ENCODE peak calls at places on chromosomes 6 and 20, in five cellular contexts. X, W, N, Q and A are unnamed samples. For H3K27me3 and H3K36me3, the result is how much of the 10 kb centered on the place peaks cover.

GRCh38 chr6:45678063-45678620 is 300.4 kb upstream of the SUPT3H start:
- DNase-seq in Q (no peak), N (no peak), W (no peak), X (no peak), A (no peak)

GRCh38 chr6:79079425-79080130 is 1.5 kb upstream of the PHIP start:
- DNase-seq in X (no peak), N (peak), W (no peak), Q (no peak), A (no peak)

GRCh38 chr20:3981132-3981452 is 34.3 kb downstream of the RNF24 start:
- DNase-seq in X (no peak), W (no peak), N (no peak), Q (no peak), A (no peak)

GRCh38 chr20:22352019-22352418 is 232.4 kb downstream of the FOXA2 start:
- DNase-seq in X (no peak), W (no peak), Q (no peak), N (no peak), A (no peak)

GRCh38 chr20:48721324-48722001 is 106.3 kb downstream of the PREX1 start:
- DNase-seq in X (no peak), Q (no peak), N (no peak), W (no peak), A (no peak)

GRCh38 chr20:37395921-37396519 is 50.1 kb downstream of the SRC start:
- DNase-seq in N (peak), W (no peak), X (no peak), Q (no peak), A (no peak)

GRCh38 chr6:153602387-153602786 is 436.7 kb upstream of the OPRM1 start:
- DNase-seq in X (no peak), W (no peak), Q (no peak), N (no peak), A (no peak)

GRCh38 chr20:17529586-17529985 is 1.6 kb downstream of the BFSP1 start:
- DNase-seq in Q (no peak), N (no peak), W (no peak), X (no peak), A (no peak)

GRCh38 chr6:151379933-151380847 is 11.2 kb downstream of the ZBTB2 start:
- DNase-seq in W (no peak), Q (no peak), X (no peak), N (peak), A (no peak)

GRCh38 chr6:115891704-115892225 is 168.9 kb downstream of the FRK start:
- DNase-seq in N (no peak), X (no peak), Q (no peak), W (no peak), A (no peak)

GRCh38 chr6:115885636-115886366 is 174.9 kb downstream of the FRK start:
- DNase-seq in Q (no peak), W (no peak), N (no peak), X (no peak), A (no peak)

GRCh38 chr6:115891111-115891669 is 169.5 kb downstream of the FRK start:
- DNase-seq in W (no peak), X (no peak), Q (no peak), N (no peak), A (peak)

GRCh38 chr6:115890238-115890637 is 170.5 kb downstream of the FRK start:
- DNase-seq in X (no peak), Q (no peak), N (no peak), W (no peak), A (no peak)

GRCh38 chr6:115887887-115888286 is 172.8 kb downstream of the FRK start:
- DNase-seq in X (no peak), W (no peak), Q (no peak), N (no peak), A (no peak)
- H3K4me3 ChIP-seq in X (no peak), W (no peak), Q (no peak), N (no peak), A (no peak)

DNA sequence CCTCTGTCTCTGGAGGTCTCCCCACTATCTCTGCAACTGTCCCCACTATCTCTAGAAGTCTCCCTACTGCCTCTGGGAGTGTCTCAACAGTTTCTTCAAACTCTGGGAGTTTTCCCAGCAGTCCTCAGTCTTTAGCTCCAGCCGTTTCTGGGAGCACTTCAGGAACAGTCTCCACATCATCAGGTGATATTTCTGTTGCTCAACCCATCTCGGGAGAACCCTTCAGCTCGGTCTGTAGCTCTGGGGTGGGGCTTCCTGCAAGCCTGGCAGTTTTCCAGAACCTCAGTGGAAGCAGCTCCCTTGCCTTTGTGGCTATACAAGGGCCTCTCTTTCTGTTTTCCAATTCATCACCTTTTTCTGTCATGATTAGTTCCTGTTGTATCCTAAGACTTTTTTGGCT is 3.0 kb upstream of the SFTA2 start:
- DNase-seq in X (no peak), N (peak), W (no peak), Q (no peak), A (no peak)
- H3K27me3 ChIP-seq in X (under half), N (under half), W (under half), Q (under half), A (under half)

DNA sequence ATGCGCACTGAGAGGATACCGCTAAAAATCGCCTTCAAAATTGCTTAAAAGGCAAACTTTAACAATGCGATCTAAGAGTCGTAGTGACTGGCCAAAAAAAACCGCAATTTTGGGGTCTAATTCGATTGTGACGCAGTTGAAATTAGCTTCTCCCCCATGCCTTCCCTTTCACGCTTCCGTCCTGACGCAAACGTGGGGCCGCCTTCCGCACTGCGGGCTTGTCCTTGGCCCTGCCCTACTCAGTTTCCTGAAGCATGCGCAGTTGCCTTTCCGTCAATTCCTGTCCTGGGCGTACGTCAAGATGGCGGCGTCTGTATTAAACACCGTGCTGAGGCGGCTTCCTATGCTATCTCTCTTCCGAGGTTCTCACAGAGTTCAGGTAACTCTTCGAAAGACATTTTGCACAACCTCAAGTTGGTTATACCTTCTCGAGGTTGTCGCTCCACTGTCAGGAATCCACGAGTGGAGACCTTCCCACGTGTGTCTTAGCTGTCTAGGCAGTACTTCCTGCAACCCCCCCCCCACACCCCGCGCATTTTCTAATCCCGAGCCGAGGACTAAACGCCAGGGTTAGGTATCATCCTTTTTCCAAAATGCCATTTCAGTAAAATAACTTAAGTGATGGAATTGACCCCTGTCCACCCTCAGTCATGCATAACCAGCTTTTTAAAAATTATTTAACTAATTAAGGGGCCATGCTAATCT is at the start of gene MRPS18B:
- DNase-seq in X (peak), W (peak), Q (peak), N (peak), A (peak)
- H3K36me3 ChIP-seq in X (under half), W (half or more), Q (under half), N (under half), A (under half)

DNA sequence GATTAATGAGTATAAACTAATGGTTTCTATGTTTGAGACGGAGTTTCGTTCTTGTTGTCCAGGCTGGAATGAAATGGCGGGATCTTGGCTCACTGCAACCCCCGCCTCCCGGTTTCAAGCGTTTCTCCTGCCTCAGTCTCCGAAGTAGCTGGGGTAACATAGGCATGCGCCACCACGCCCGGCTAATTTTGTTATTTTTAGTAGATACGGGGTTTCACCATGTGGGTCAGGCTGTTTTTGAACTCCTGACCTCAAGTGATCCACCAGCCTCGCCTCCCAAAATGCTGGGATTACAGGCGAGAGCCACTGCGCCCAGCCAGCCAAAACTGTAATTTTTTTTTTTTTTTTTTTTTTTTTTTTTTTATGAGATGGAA is 127.6 kb downstream of the HFE start:
- DNase-seq in Q (no peak), N (no peak), W (no peak), X (no peak), A (no peak)
- H3K4me3 ChIP-seq in Q (no peak), N (peak), W (no peak), X (no peak), A (peak)

DNA sequence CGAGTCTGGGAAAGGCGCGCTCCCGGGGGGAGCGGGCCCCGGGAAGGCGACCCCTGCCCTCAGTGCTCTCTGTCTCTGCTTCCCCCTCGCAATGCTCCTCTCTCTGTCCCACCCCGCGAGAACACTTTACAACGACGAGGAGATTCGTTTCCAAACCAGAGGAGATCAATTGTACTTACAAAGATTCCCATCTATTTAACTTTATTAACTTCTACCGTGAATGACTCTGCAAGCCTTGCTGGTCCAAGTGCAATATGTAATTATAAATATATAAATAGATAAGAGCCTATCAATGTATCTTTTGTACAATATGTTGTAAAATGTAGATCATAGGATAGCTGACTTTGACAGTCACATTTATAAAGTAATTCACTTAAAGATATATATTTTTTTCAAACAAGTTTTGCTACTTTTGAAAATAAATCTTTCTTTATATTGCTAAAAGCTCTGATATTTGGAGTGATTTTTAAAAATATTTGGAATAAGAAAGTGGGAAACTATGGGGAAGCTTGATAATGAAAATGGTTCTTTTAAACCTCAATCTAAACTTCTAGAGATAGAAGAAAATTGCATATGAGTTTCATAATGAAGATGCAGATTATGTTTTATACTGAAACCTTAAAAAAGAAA is 3.0 kb downstream of the TCF21 start:
- DNase-seq in W (no peak), N (no peak), X (no peak), Q (no peak), A (no peak)
- H3K27me3 ChIP-seq in W (under half), N (half or more), X (under half), Q (under half), A (half or more)

DNA sequence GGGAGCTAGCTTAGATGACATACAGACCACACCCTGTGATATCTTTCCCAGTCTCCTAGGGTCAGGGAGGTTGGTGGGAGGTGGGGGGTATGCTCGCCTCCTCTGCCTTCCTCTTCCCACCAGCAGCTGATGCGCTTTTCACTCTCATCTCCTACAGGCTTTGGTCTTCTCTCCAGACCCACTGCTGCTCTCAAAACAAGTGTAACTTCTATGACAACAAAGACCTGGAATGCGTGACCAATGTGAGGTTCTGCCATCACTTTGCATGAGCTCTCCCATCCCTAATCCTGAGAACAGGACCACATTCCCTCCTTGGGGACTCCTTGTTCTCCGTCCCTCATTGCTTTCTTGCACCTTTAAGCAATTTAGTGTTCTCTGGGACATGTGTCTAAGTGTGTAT is 2.7 kb downstream of the CTSA start:
- DNase-seq in Q (no peak), N (no peak), X (no peak), W (no peak), A (no peak)
- H3K36me3 ChIP-seq in Q (under half), N (under half), X (under half), W (under half), A (under half)

GRCh38 chr6:28090902-28091586 is 10.7 kb downstream of the ZNF165 start:
- DNase-seq in W (no peak), N (peak), X (no peak), Q (no peak), A (no peak)
- H3K4me3 ChIP-seq in W (no peak), N (no peak), X (no peak), Q (no peak), A (peak)

DNA sequence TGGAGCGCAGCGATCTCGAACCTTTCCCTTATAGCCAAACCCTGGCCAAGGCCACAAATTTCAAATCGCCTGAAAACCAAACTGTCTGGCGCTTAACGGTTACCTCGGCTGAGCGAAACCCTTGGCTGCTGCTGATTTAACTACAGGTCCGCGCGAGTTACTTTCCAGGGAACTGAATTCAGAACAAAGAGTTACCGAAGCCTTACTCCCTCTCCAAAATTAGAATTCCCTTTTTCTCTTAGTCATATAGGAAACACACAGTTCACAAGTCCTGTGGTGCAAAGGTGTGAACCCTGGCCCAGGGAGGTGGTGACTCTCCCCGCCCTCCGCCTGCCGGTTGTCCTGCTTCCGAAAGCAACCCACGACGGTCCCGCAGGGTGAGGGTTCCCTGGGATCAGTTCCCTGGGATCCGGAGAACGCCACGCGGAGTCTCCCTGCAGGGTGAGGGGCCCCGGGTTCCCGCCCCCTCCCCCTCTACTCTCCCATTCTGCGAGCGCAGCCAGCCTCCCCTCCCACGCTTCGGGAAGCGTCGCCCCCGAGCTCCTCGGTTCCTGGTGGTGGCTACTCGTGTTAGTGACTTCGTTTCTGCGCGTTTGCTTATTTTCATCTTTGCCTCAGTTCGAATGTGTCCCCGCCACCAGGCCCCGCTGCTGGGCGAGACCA is 1.1 kb upstream of the SLC35D3 start:
- DNase-seq in N (peak), W (no peak), X (no peak), Q (no peak), A (no peak)
- H3K27me3 ChIP-seq in N (half or more), W (under half), X (under half), Q (under half), A (under half)

DNA sequence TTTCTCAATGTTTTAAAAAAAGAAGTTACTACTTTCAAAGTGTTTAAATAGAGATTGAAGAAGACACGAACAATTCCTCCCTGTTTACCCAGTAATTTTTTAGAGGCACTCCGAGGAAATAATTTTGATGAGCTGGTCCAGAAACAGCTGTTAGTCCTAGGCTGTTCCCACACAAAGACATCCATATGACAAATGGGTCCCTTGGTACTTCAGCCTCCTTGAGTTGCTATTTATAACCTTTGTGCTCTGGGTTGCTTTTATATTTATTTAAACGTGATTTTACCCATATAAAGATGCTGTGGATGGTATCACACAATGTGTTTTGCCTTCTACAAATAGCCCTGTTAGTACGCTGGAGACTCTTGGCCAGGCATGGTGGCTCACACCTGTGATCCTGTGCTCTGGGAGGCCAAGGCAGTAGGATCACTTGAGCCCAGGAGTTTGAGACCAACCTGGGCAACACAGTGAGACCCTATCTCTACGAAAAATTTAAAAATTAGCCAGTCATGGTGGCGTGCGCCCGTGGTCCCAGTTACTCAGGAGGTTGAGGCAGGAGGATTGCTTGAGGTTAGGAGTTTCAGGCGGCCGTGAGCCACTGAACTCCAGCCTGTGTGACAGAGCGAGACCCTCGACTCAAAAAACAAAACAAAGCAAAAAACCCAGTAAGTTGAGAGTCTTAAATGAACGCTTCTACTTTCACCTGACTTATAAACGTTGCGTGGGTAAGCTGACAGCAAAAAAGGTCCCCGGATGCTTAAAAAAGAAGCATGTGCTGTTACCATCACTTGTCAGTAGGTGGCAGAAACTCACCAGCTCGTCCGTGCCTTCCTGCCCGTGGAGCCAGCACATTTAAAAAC is 56.9 kb upstream of the ARMH2 start:
- DNase-seq in Q (peak), N (peak), W (peak), X (peak), A (no peak)
- H3K36me3 ChIP-seq in Q (under half), N (under half), W (under half), X (under half), A (under half)